ENCODE peak calls at places on chromosomes 1 and 21, in four cellular contexts. One of them, this sample, is unnamed.

GRCh38 chr1:9110669-9111356 is 18.1 kb downstream of the GPR157 start:
- DNase-seq in K562: peak; percentile 85
- DNase-seq in HepG2: peak; percentile 85
- DNase-seq in GM12878: no peak
- DNase-seq in this sample: peak; percentile 83

GRCh38 chr1:212012034-212012740 is 23.2 kb downstream of the INTS7 start:
- DNase-seq in K562: peak; percentile 78
- DNase-seq in HepG2: peak; percentile 63
- DNase-seq in GM12878: peak; percentile 38
- DNase-seq in this sample: peak; percentile 85

GRCh38 chr1:56070601-56071000 is 508.8 kb downstream of the PLPP3 start:
- DNase-seq in K562: no peak
- DNase-seq in HepG2: no peak
- DNase-seq in GM12878: no peak
- DNase-seq in this sample: no peak

GRCh38 chr1:231806623-231807470 is 180.3 kb downstream of the DISC1 start:
- DNase-seq in K562: peak; percentile 60
- DNase-seq in HepG2: peak; percentile 46
- DNase-seq in GM12878: no peak
- DNase-seq in this sample: peak; percentile 87

GRCh38 chr1:51679435-51679834 is 62.5 kb downstream of the OSBPL9 start:
- DNase-seq in K562: no peak
- DNase-seq in HepG2: no peak
- DNase-seq in GM12878: peak; percentile 21
- DNase-seq in this sample: no peak

GRCh38 chr1:193545171-193545570 is 358.8 kb upstream of the B3GALT2 start:
- DNase-seq in K562: no peak
- DNase-seq in HepG2: no peak
- DNase-seq in GM12878: no peak
- DNase-seq in this sample: no peak

GRCh38 chr21:23936224-23936623 is 1671.1 kb downstream of the MRPL39 start:
- DNase-seq in K562: peak; percentile 13
- DNase-seq in HepG2: no peak
- DNase-seq in GM12878: no peak
- DNase-seq in this sample: peak; percentile 18

GRCh38 chr1:231265379-231265778 is 24.4 kb downstream of the GNPAT start:
- DNase-seq in K562: no peak
- DNase-seq in HepG2: peak; percentile 18
- DNase-seq in GM12878: no peak
- DNase-seq in this sample: no peak

GRCh38 chr1:189151361-189151760 is 1326.3 kb downstream of the BRINP3 start:
- DNase-seq in K562: no peak
- DNase-seq in HepG2: no peak
- DNase-seq in GM12878: no peak
- DNase-seq in this sample: no peak

DNA sequence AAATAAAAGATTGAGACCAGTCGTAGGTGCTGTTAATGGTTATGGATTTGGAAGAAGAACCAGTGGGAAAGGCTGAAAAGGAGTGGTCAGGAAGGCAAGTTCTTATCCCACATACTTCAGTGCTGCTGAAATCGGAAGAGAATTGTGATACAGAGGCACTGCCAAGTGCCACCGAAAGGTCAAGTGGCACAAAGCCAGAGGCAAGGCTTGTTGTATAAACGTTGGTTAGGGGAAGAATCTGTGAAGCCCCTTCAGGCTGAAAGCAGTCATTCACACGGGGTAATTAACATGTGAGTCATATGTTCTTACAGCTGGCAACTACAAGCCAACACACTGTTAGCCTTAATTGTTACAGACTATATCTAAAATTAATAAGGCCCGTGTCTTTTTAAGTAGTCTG is 48.8 kb downstream of the ZBTB40 start:
- DNase-seq in K562: no peak
- DNase-seq in HepG2: no peak
- DNase-seq in GM12878: no peak
- DNase-seq in this sample: no peak
- TF ChIP-seq SP1 in K562: no peak
- TF ChIP-seq SP1 in HepG2: no peak
- TF ChIP-seq SP1 in GM12878: no peak
- TF ChIP-seq SP1 in this sample: no peak

DNA sequence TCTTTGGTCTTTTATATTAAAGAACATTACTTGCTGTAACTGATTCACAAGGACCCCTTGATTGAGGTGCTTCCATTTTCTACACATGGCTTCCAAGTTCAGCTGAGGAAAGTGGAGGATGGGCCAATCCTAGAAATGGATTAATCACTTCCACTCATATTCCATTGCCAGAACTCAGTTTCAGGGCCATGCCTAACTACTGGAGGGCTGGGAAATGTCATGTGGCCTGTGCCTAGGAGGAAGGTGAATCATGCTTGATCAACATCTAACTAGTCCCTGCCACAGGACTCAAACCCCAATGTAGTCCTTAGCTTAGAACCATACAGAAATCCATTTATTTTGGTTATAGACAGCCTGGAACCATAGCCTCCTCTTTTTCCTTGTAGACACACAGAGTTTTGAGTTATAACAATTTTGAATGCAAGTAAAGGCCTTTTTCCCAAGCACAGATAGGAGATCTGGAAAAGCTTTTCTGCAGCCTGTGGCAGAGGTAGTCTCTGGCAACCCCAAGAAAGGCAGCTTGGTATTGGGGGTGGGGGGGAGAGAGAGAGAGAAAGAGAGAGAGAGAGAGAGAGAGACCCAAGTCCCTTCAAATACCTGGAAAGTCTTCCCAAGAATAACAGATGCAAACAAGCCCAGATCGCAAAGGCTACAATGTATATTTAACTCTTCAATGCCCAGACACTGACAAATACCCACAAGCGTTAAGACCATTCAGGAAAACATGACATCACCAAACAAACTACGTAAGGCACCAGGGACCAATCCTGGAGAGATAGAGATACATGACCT is 12.5 kb downstream of the MAST2 start:
- DNase-seq in K562: no peak
- DNase-seq in HepG2: no peak
- DNase-seq in GM12878: no peak
- DNase-seq in this sample: no peak
- TF ChIP-seq BHLHE40 in K562: no peak
- TF ChIP-seq BHLHE40 in HepG2: no peak
- TF ChIP-seq BHLHE40 in GM12878: no peak
- TF ChIP-seq BHLHE40 in this sample: no peak

GRCh38 chr1:65458730-65459396 is 38.4 kb downstream of the LEPR start:
- DNase-seq in K562: no peak
- DNase-seq in HepG2: no peak
- DNase-seq in GM12878: no peak
- DNase-seq in this sample: no peak
- TF ChIP-seq FOXM1 in K562: no peak
- TF ChIP-seq FOXM1 in HepG2: no peak
- TF ChIP-seq FOXM1 in GM12878: no peak
- TF ChIP-seq FOXM1 in this sample: no peak

GRCh38 chr1:35768350-35769187 is 1.2 kb downstream of the CLSPN start:
- DNase-seq in K562: no peak
- DNase-seq in HepG2: no peak
- DNase-seq in GM12878: no peak
- DNase-seq in this sample: no peak

GRCh38 chr1:35769188-35769758 is 505 bp downstream of the CLSPN start:
- DNase-seq in K562: peak; percentile 92
- DNase-seq in HepG2: peak; percentile 86
- DNase-seq in GM12878: peak; percentile 58
- DNase-seq in this sample: peak; percentile 87

GRCh38 chr1:35764283-35764682 is 5.5 kb downstream of the CLSPN start:
- DNase-seq in K562: no peak
- DNase-seq in HepG2: no peak
- DNase-seq in GM12878: no peak
- DNase-seq in this sample: no peak

GRCh38 chr1:35773711-35774110 is 3.9 kb upstream of the CLSPN start:
- DNase-seq in K562: no peak
- DNase-seq in HepG2: no peak
- DNase-seq in GM12878: no peak
- DNase-seq in this sample: no peak

DNA sequence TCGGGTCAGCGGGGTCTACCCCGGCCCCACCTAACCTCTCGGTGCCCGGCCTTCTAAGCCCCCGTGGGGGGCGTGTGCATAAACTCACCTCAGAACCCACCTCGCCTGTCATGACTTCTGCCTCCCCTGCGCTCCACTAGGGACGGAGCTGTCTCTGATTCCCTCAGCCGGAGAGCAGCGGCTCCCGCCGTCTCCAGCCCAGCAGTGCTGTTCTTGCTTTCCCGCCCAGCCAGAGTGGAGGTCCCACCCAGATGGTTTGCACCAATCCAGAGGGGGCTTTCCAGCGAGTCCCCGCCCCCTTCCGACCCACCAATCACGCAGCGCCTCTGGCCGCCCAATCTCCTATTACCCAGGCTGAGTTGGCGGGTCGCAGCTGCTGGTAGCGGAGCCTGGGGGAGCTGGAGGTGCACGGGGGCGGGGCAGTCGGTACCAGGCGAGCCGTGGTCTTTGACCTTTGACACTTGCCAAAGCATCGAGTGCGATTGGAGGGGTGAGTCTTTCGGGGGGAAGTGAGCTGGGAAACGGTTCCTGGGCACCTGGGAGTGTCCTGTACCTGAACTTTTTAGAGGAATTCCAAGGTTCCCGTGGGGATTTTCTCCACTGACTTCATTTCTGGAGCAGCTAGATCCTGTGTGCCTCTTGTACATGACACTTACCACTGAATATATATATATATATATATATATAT is at the start of gene CLSPN:
- DNase-seq in K562: peak; percentile 99
- DNase-seq in HepG2: peak; percentile 94
- DNase-seq in GM12878: peak; percentile 86
- DNase-seq in this sample: peak; percentile 97
- TF ChIP-seq SP1 in K562: peak; percentile 96
- TF ChIP-seq SP1 in HepG2: no peak
- TF ChIP-seq SP1 in GM12878: peak; percentile 88
- TF ChIP-seq SP1 in this sample: no peak

GRCh38 chr1:235997049-235997448 is 67.8 kb downstream of the NID1 start:
- DNase-seq in K562: no peak
- DNase-seq in HepG2: no peak
- DNase-seq in GM12878: no peak
- DNase-seq in this sample: no peak

GRCh38 chr1:235998812-235999211 is 66.1 kb downstream of the NID1 start:
- DNase-seq in K562: no peak
- DNase-seq in HepG2: no peak
- DNase-seq in GM12878: peak; percentile 74
- DNase-seq in this sample: no peak

GRCh38 chr1:235997916-235998315 is 67.0 kb downstream of the NID1 start:
- DNase-seq in K562: no peak
- DNase-seq in HepG2: no peak
- DNase-seq in GM12878: no peak
- DNase-seq in this sample: no peak

GRCh38 chr1:236000781-236001180 is 64.1 kb downstream of the NID1 start:
- DNase-seq in K562: no peak
- DNase-seq in HepG2: no peak
- DNase-seq in GM12878: no peak
- DNase-seq in this sample: no peak

GRCh38 chr1:235999259-235999925 is 65.5 kb downstream of the NID1 start:
- DNase-seq in K562: no peak
- DNase-seq in HepG2: no peak
- DNase-seq in GM12878: peak; percentile 96
- DNase-seq in this sample: no peak
- TF ChIP-seq BHLHE40 in K562: no peak
- TF ChIP-seq BHLHE40 in HepG2: no peak
- TF ChIP-seq BHLHE40 in GM12878: peak; percentile 61
- TF ChIP-seq BHLHE40 in this sample: no peak